ENCODE peak calls at places on chromosomes 2 and 18, in eight cellular contexts. L is body of pancreas, S is right lobe of liver, U is ovary, P is HCT116, O is stomach, X is tibial nerve, B is IMR-90. T is an unnamed sample.
A peak's percentile ranks its signal among the peaks of the same experiment; 100 is the strongest.

GRCh38 chr2:128714861-128715312 is 396.2 kb upstream of the HS6ST1 start:
- DNase-seq in L (no peak), S (no peak), U (no peak), P (no peak), O (no peak), X (no peak), B (no peak), T (no peak)

GRCh38 chr2:26717362-26717761 is 24.8 kb downstream of the KCNK3 start:
- DNase-seq in L (peak; percentile 63), S (no peak), U (no peak), P (no peak), O (no peak), X (no peak), B (no peak), T (no peak)

GRCh38 chr18:61829108-61829507 is 63.7 kb downstream of the RNF152 start:
- DNase-seq in L (no peak), S (no peak), U (no peak), P (no peak), O (no peak), X (no peak), B (no peak), T (no peak)

GRCh38 chr2:19038096-19039015 is 320.1 kb downstream of the OSR1 start:
- DNase-seq in L (no peak), S (no peak), U (no peak), P (no peak), O (no peak), X (no peak), B (peak; percentile 83), T (no peak)

GRCh38 chr18:30487962-30488361 is 554.6 kb downstream of the DSC3 start:
- DNase-seq in L (no peak), S (no peak), U (no peak), P (no peak), O (no peak), X (no peak), B (no peak), T (no peak)

GRCh38 chr18:9366126-9366714 is 31.6 kb downstream of the TWSG1 start:
- DNase-seq in L (peak; percentile 63), S (no peak), U (no peak), P (peak; percentile 64), O (peak; percentile 55), X (peak; percentile 14), B (peak; percentile 40), T (no peak)

GRCh38 chr2:96869281-96869823 is 528 bp downstream of the SEMA4C start:
- DNase-seq in L (peak; percentile 85), S (peak; percentile 87), U (peak; percentile 88), P (peak; percentile 19), O (peak; percentile 84), X (peak; percentile 74), B (peak; percentile 74), T (peak; percentile 91)

GRCh38 chr2:181649436-181649979 is 7.4 kb downstream of the CERKL start:
- DNase-seq in L (no peak), S (no peak), U (no peak), P (no peak), O (no peak), X (no peak), B (no peak), T (no peak)

GRCh38 chr2:156907806-156908205 is 349.7 kb upstream of the GALNT5 start:
- DNase-seq in L (no peak), S (no peak), U (no peak), P (no peak), O (no peak), X (no peak), B (peak; percentile 32), T (no peak)

GRCh38 chr2:68487773-68488355 is 20.5 kb downstream of the APLF start:
- DNase-seq in L (no peak), S (no peak), U (no peak), P (no peak), O (no peak), X (no peak), B (peak; percentile 53), T (no peak)

GRCh38 chr2:59182249-59182648 is 941.1 kb upstream of the FANCL start:
- DNase-seq in L (peak; percentile 11), S (no peak), U (no peak), P (no peak), O (no peak), X (no peak), B (peak; percentile 15), T (no peak)

GRCh38 chr2:216365518-216365917 is 6.8 kb downstream of the MARCHF4 start:
- DNase-seq in L (no peak), S (no peak), U (no peak), P (no peak), O (no peak), X (no peak), B (no peak), T (no peak)

GRCh38 chr2:23776021-23776420 is 150.9 kb downstream of the ATAD2B start:
- DNase-seq in L (no peak), S (no peak), U (no peak), P (no peak), O (no peak), X (no peak), B (no peak), T (no peak)

GRCh38 chr2:192773044-192773443 is 578.3 kb upstream of the TMEFF2 start:
- DNase-seq in L (peak; percentile 4), S (no peak), U (no peak), P (no peak), O (no peak), X (no peak), B (no peak), T (no peak)

GRCh38 chr18:5890606-5891360 is 4.5 kb downstream of the TMEM200C start:
- DNase-seq in L (peak; percentile 65), S (peak; percentile 49), U (peak; percentile 59), P (no peak), O (peak; percentile 34), X (no peak), B (no peak), T (no peak)

GRCh38 chr2:230170532-230170931 is 49.3 kb downstream of the SP110 start:
- DNase-seq in L (peak; percentile 48), S (no peak), U (no peak), P (no peak), O (peak; percentile 58), X (no peak), B (no peak), T (peak; percentile 33)

GRCh38 chr2:163794635-163795034 is 58.8 kb upstream of the FIGN start:
- DNase-seq in L (peak; percentile 11), S (no peak), U (no peak), P (no peak), O (no peak), X (no peak), B (no peak), T (no peak)

GRCh38 chr2:200649724-200650123 is 63.9 kb downstream of the AOX1 start:
- DNase-seq in L (no peak), S (no peak), U (no peak), P (no peak), O (no peak), X (no peak), B (no peak), T (no peak)

GRCh38 chr2:96608459-96609455 is 29.4 kb downstream of the KANSL3 start:
- DNase-seq in L (no peak), S (no peak), U (no peak), P (no peak), O (no peak), X (no peak), B (peak; percentile 80), T (no peak)

GRCh38 chr2:31238906-31239841 is 5.2 kb downstream of the EHD3 start:
- DNase-seq in L (no peak), S (peak; percentile 54), U (no peak), P (no peak), O (no peak), X (no peak), B (no peak), T (no peak)

GRCh38 chr2:41990688-41991087 is 57.1 kb upstream of the PKDCC start:
- DNase-seq in L (no peak), S (no peak), U (no peak), P (no peak), O (no peak), X (no peak), B (peak; percentile 75), T (no peak)

GRCh38 chr2:10405441-10405840 is 42.7 kb downstream of the ODC1 start:
- DNase-seq in L (peak; percentile 77), S (no peak), U (no peak), P (no peak), O (no peak), X (no peak), B (peak; percentile 95), T (peak; percentile 68)

GRCh38 chr2:146602383-146602782 is 1242.4 kb upstream of the ACVR2A start:
- DNase-seq in L (no peak), S (no peak), U (no peak), P (no peak), O (no peak), X (no peak), B (peak; percentile 58), T (no peak)

DNA sequence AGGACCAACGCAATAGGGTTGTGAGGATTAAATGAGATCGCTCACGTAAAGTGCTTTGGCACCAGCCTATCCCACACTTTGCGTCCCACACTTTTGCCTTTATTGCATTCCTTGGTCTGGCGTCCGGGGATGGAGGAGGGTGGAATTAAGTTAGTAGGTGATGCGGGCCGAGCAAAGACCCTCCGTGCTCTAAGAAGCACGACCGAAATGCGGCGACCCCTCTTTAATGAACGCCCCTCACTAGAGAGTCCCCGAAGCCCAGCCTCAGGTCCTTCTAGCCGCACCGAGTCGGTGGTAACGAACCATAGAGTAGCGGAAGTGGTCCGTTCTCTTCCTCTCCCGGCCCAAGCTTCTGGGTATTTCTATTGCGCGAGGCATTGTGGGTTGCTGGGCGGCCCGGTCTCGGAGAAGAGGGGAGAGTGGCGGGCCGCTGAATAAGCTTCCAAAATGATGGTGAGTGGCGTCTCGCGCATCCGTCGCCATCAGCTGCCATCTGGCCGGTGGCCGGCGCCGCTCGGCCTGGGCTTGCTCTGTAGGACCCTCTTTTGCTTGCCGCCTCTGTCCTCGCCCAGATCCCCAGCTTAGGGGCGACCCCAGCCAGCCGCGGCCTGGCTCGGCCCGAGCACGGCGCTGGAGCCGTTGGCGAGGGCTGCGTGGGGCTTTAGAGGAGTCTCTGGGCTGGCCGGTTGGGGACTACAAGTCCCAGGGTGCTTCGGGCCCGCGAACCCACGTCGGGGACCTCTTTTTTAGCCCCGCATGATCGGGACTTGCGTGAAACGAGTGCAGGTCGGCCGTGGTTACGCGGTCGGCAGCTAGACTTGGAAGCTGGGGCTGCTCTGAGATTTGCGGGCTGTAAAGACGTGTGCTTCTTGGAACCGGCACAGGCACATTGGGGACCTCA is at the start of gene CCT7:
- DNase-seq in L (peak; percentile 93), S (peak; percentile 93), U (peak; percentile 88), P (peak; percentile 81), O (peak; percentile 86), X (peak; percentile 89), B (peak; percentile 89), T (peak; percentile 88)
- TF ChIP-seq POLR2A in L (peak; percentile 84), S (peak; percentile 80), U (peak; percentile 81), P (peak; percentile 97), O (no peak), X (peak; percentile 68), B (peak; percentile 96), T (peak; percentile 30)

GRCh38 chr2:112540906-112541305 is 1.4 kb upstream of the POLR1B start:
- DNase-seq in L (no peak), S (no peak), U (no peak), P (no peak), O (no peak), X (no peak), B (no peak), T (no peak)
- H3K4me3 ChIP-seq in L (no peak overlapping the region), S (no peak overlapping the region), U (no peak overlapping the region), P (peak overlapping the region; percentile 93), O (no peak overlapping the region), X (no peak overlapping the region), B (no peak overlapping the region), T (no peak overlapping the region)

GRCh38 chr2:70888925-70889715 is 46.6 kb upstream of the ATP6V1B1 start:
- DNase-seq in L (peak; percentile 44), S (no peak), U (no peak), P (no peak), O (peak; percentile 23), X (no peak), B (no peak), T (no peak)
- TF ChIP-seq CTCF in L (no peak), S (no peak), U (no peak), P (no peak), O (no peak), X (no peak), B (no peak), T (no peak)

GRCh38 chr2:159894145-159894838 is 96.3 kb upstream of the CD302 start:
- DNase-seq in L (no peak), S (no peak), U (no peak), P (no peak), O (no peak), X (no peak), B (no peak), T (no peak)
- TF ChIP-seq POLR2A in L (no peak), S (no peak), U (no peak), P (no peak), O (no peak), X (no peak), B (no peak), T (no peak)